ENCODE peak calls at places on chromosomes 3 and 15, in five cellular contexts. D is ACHN; Q is A549; B is GM04504; L is CD4-positive, alpha-beta T cell. F is an unnamed sample.

GRCh38 chr3:76321615-76322014 is 536.3 kb upstream of the ZNF717 start:
- DNase-seq in Q (no peak), L (no peak), D (no peak), B (no peak), F (no peak)

GRCh38 chr3:108608750-108609149 is 19.2 kb downstream of the DZIP3 start:
- DNase-seq in Q (no peak), B (no peak), D (no peak), L (no peak), F (no peak)

GRCh38 chr3:16665282-16665741 is 60.1 kb upstream of the DAZL start:
- DNase-seq in L (no peak), D (no peak), B (peak), Q (peak), F (no peak)

GRCh38 chr15:37773111-37773860 is 161.2 kb upstream of the TMCO5A start:
- DNase-seq in D (no peak), B (peak), L (no peak), Q (no peak), F (no peak)

GRCh38 chr3:33544126-33544525 is 103.9 kb upstream of the UBP1 start:
- DNase-seq in Q (no peak), D (no peak), L (no peak), B (peak), F (no peak)

GRCh38 chr3:185900228-185900627 is 37.6 kb downstream of the TRA2B start:
- DNase-seq in Q (peak), B (peak), L (no peak), D (peak), F (no peak)

GRCh38 chr3:141373768-141374526 is 5.6 kb downstream of the ZBTB38 start:
- DNase-seq in L (no peak), Q (peak), D (peak), B (no peak), F (no peak)

GRCh38 chr3:43214616-43215015 is 71.7 kb upstream of the SNRK start:
- DNase-seq in Q (no peak), B (no peak), D (no peak), L (no peak), F (no peak)

GRCh38 chr15:70437882-70438331 is 325.5 kb downstream of the UACA start:
- DNase-seq in B (no peak), Q (no peak), L (no peak), D (no peak), F (no peak)

GRCh38 chr3:16741103-16741758 is 136.0 kb upstream of the DAZL start:
- DNase-seq in D (peak), L (no peak), B (no peak), Q (no peak), F (no peak)

GRCh38 chr15:67109141-67110034 is 44.0 kb downstream of the SMAD3 start:
- DNase-seq in Q (peak), L (no peak), D (peak), B (peak), F (peak)

GRCh38 chr3:113266738-113267137 is 55.4 kb downstream of the BOC start:
- DNase-seq in L (no peak), D (no peak), B (no peak), Q (no peak), F (no peak)

GRCh38 chr15:94168250-94168649 is 63.1 kb upstream of the MCTP2 start:
- DNase-seq in D (no peak), L (no peak), B (no peak), Q (no peak), F (no peak)

GRCh38 chr3:19945405-19946290 is 1.2 kb upstream of the RAB5A start:
- DNase-seq in B (no peak), D (no peak), L (no peak), Q (no peak), F (no peak)

GRCh38 chr3:147153830-147154539 is 252.4 kb downstream of the ZIC4 start:
- DNase-seq in Q (no peak), L (no peak), B (no peak), D (no peak), F (no peak)